ENCODE peak calls at places on chromosomes 1 and 21, in nine cellular contexts. F is T-helper 2 cell; J is activated naive CD8-positive, alpha-beta T cell treated with anti-CD3 and anti-CD28 coated beads, Interleukin-2, amount 10 ng/mL, durations not matched to agents 7 days and 5 days; M is HFF-Myc; K is stimulated activated CD4-positive, alpha-beta T cell treated with anti-CD3 and anti-CD28 coated beads, Interleukin-1b, Interleukin-23, amount 100 ng/mL, for 24 hours; T is D341Med; L is RWPE1; X is ELR; Y is T-helper 9 cell. U is an unnamed sample.

GRCh38 chr1:155012052-155012546 is 9.5 kb downstream of the ZBTB7B start:
- DNase-seq in L (peak; percentile 76), X (no peak), T (peak; percentile 96), K (no peak), J (no peak), Y (no peak), M (no peak), F (peak; percentile 74), U (no peak)

GRCh38 chr21:22711636-22712035 is 1713.4 kb downstream of the NCAM2 start:
- DNase-seq in T (no peak), Y (no peak), F (no peak), M (no peak), K (no peak), X (peak; percentile 1), J (no peak), L (no peak), U (no peak)

GRCh38 chr1:218294531-218294930 is 9.4 kb downstream of the RRP15 start:
- DNase-seq in M (peak; percentile 49), L (no peak), K (no peak), X (peak; percentile 62), F (no peak), Y (no peak), T (no peak), J (no peak), U (no peak)

GRCh38 chr1:223270155-223270554 is 93.8 kb downstream of the SUSD4 start:
- DNase-seq in T (no peak), K (no peak), M (no peak), L (no peak), F (no peak), J (no peak), Y (no peak), X (no peak), U (no peak)

GRCh38 chr1:235423214-235423652 is 56.0 kb downstream of the TBCE start:
- DNase-seq in K (peak; percentile 8), Y (no peak), T (no peak), L (no peak), X (no peak), J (peak; percentile 43), M (no peak), F (peak; percentile 35), U (no peak)

GRCh38 chr1:12511516-12512468 is 106.2 kb downstream of the DHRS3 start:
- DNase-seq in F (no peak), L (no peak), M (no peak), X (peak; percentile 16), Y (no peak), J (no peak), K (no peak), T (no peak), U (no peak)

GRCh38 chr1:198118136-198118535 is 38.7 kb upstream of the NEK7 start:
- DNase-seq in Y (no peak), J (no peak), M (peak; percentile 56), F (no peak), T (no peak), X (peak; percentile 83), L (no peak), K (no peak), U (peak; percentile 76)

GRCh38 chr1:181152892-181153633 is 64.6 kb downstream of the IER5 start:
- DNase-seq in X (no peak), K (no peak), T (peak; percentile 78), J (no peak), F (no peak), L (no peak), Y (no peak), M (no peak), U (no peak)

GRCh38 chr1:40638097-40639036 is 27.1 kb downstream of the RIMS3 start:
- DNase-seq in J (no peak), X (peak; percentile 15), F (no peak), L (no peak), K (no peak), T (no peak), M (no peak), Y (no peak), U (no peak)

GRCh38 chr1:74356493-74356892 is 121.3 kb downstream of the TNNI3K start:
- DNase-seq in J (no peak), L (no peak), M (no peak), K (no peak), X (no peak), Y (no peak), T (no peak), F (no peak), U (no peak)

GRCh38 chr1:44696789-44697188 is 22.3 kb downstream of the ARMH1 start:
- DNase-seq in T (no peak), Y (no peak), M (no peak), K (no peak), F (peak; percentile 74), X (no peak), J (peak; percentile 54), L (no peak), U (no peak)

GRCh38 chr1:46456411-46456963 is 33.1 kb upstream of the DMBX1 start:
- DNase-seq in L (no peak), J (no peak), M (no peak), T (no peak), X (no peak), Y (no peak), F (no peak), K (no peak), U (no peak)

GRCh38 chr1:226763741-226764264 is 24.7 kb upstream of the ITPKB start:
- DNase-seq in J (no peak), L (peak; percentile 99), T (no peak), K (peak; percentile 38), M (peak; percentile 67), F (peak; percentile 51), Y (no peak), X (peak; percentile 97), U (peak; percentile 89)

GRCh38 chr1:90720137-90720636 is 3.1 kb upstream of the BARHL2 start:
- DNase-seq in F (no peak), Y (no peak), M (no peak), X (no peak), K (no peak), L (no peak), J (no peak), T (no peak), U (no peak)

GRCh38 chr1:84298688-84299535 is 2.6 kb upstream of the SAMD13 start:
- DNase-seq in F (peak; percentile 39), T (peak; percentile 70), M (no peak), L (peak; percentile 34), K (peak; percentile 17), J (peak; percentile 59), Y (no peak), X (peak; percentile 61), U (peak; percentile 22)